ENCODE peak calls at places on chromosomes 5 and 9, in six cellular contexts. B is activated CD8-positive, alpha-beta T cell treated with anti-CD3 and anti-CD28 coated beads for 36 hours; X is activated CD4-positive, alpha-beta memory T cell treated with anti-CD3 and anti-CD28 coated beads, Interleukin-2, amount 10 ng/mL, durations not matched to agents 7 days and 5 days; C is activated CD4-positive, alpha-beta T cell treated with anti-CD3 and anti-CD28 coated beads, Interleukin-2, amount 10 ng/mL, durations not matched to agents 7 days and 5 days; J is left ventricle myocardium inferior; A is activated CD8-positive, alpha-beta memory T cell treated with anti-CD3 and anti-CD28 coated beads for 4 hours. N is an unnamed sample.

GRCh38 chr5:168291281-168291960 is at the start of gene WWC1:
- DNase-seq in J (no peak), X (peak), A (peak), C (peak), B (peak), N (peak)

GRCh38 chr9:130660683-130661460 is 3.5 kb upstream of the PRDM12 start:
- DNase-seq in X (no peak), C (no peak), B (no peak), J (no peak), A (no peak), N (no peak)

GRCh38 chr9:98228392-98229089 is 26.9 kb downstream of the TBC1D2 start:
- DNase-seq in C (no peak), X (no peak), B (no peak), A (no peak), J (no peak), N (no peak)

GRCh38 chr9:137984005-137984404 is 106.4 kb downstream of the CACNA1B start:
- DNase-seq in C (no peak), J (no peak), X (no peak), A (no peak), B (no peak), N (no peak)

GRCh38 chr5:99331061-99331460 is 402.3 kb upstream of the CHD1 start:
- DNase-seq in J (no peak), X (no peak), A (no peak), B (no peak), C (no peak), N (no peak)

GRCh38 chr5:123438902-123439301 is 15.7 kb upstream of the CEP120 start:
- DNase-seq in C (peak), X (peak), J (no peak), A (no peak), B (peak), N (no peak)

GRCh38 chr9:93862877-93863545 is 92.1 kb downstream of the BARX1 start:
- DNase-seq in C (no peak), A (no peak), J (no peak), B (no peak), X (no peak), N (no peak)

GRCh38 chr5:66744040-66744439 is 147.8 kb downstream of the MAST4 start:
- DNase-seq in C (no peak), B (peak), J (peak), X (no peak), A (no peak), N (peak)

GRCh38 chr5:72248352-72249032 is 71.5 kb downstream of the MRPS27 start:
- DNase-seq in X (no peak), A (no peak), B (no peak), J (no peak), C (no peak), N (no peak)

GRCh38 chr9:88742483-88742882 is 207.5 kb downstream of the NXNL2 start:
- DNase-seq in B (no peak), J (no peak), X (no peak), A (no peak), C (no peak), N (peak)

GRCh38 chr5:146027746-146028145 is 77.6 kb downstream of the PLAC8L1 start:
- DNase-seq in C (no peak), J (no peak), B (no peak), A (no peak), X (no peak), N (no peak)

GRCh38 chr9:76333319-76333880 is 60.8 kb downstream of the RFK start:
- DNase-seq in B (no peak), X (no peak), J (no peak), C (no peak), A (no peak), N (no peak)

N was measured in left ventricle myocardium superior.